ENCODE peak calls at places on chromosomes 16 and 17, in ten cellular contexts. One of them, this sample, is unnamed. For H3K4me1, the result is how much of the 10 kb centered on the place peaks cover.

GRCh38 chr17:41692722-41693521 is 4.2 kb downstream of the EIF1 start:
- DNase-seq in stomach: no peak
- DNase-seq in prostate gland: no peak
- DNase-seq in upper lobe of left lung: no peak
- DNase-seq in HepG2: no peak
- DNase-seq in suprapubic skin: no peak
- DNase-seq in breast epithelium: no peak
- DNase-seq in GM12878: no peak
- DNase-seq in transverse colon: no peak
- DNase-seq in esophagus muscularis mucosa: no peak
- DNase-seq in this sample: no peak

GRCh38 chr16:877242-878065 is 76.9 kb upstream of the GNG13 start:
- DNase-seq in GM12878: no peak
- DNase-seq in stomach: no peak
- DNase-seq in transverse colon: no peak
- DNase-seq in upper lobe of left lung: peak
- DNase-seq in esophagus muscularis mucosa: no peak
- DNase-seq in HepG2: no peak
- DNase-seq in breast epithelium: no peak
- DNase-seq in suprapubic skin: no peak
- DNase-seq in prostate gland: no peak
- DNase-seq in this sample: no peak

GRCh38 chr16:1825381-1825863 is 1.2 kb downstream of the HAGH start:
- DNase-seq in prostate gland: no peak
- DNase-seq in stomach: peak
- DNase-seq in transverse colon: no peak
- DNase-seq in breast epithelium: no peak
- DNase-seq in GM12878: no peak
- DNase-seq in upper lobe of left lung: no peak
- DNase-seq in suprapubic skin: no peak
- DNase-seq in HepG2: peak
- DNase-seq in esophagus muscularis mucosa: no peak
- DNase-seq in this sample: no peak

GRCh38 chr17:54903375-54903774 is 2.7 kb downstream of the TOM1L1 start:
- DNase-seq in upper lobe of left lung: peak
- DNase-seq in breast epithelium: peak
- DNase-seq in HepG2: peak
- DNase-seq in suprapubic skin: no peak
- DNase-seq in esophagus muscularis mucosa: no peak
- DNase-seq in stomach: peak
- DNase-seq in prostate gland: peak
- DNase-seq in GM12878: no peak
- DNase-seq in transverse colon: peak
- DNase-seq in this sample: no peak

GRCh38 chr16:86901483-86901882 is 323.1 kb downstream of the FOXL1 start:
- DNase-seq in upper lobe of left lung: no peak
- DNase-seq in GM12878: no peak
- DNase-seq in stomach: no peak
- DNase-seq in esophagus muscularis mucosa: no peak
- DNase-seq in breast epithelium: no peak
- DNase-seq in suprapubic skin: peak
- DNase-seq in prostate gland: no peak
- DNase-seq in transverse colon: no peak
- DNase-seq in HepG2: no peak
- DNase-seq in this sample: no peak

GRCh38 chr16:83906690-83907089 is 7.8 kb downstream of the MLYCD start:
- DNase-seq in stomach: no peak
- DNase-seq in esophagus muscularis mucosa: no peak
- DNase-seq in GM12878: no peak
- DNase-seq in HepG2: no peak
- DNase-seq in suprapubic skin: no peak
- DNase-seq in upper lobe of left lung: no peak
- DNase-seq in transverse colon: no peak
- DNase-seq in breast epithelium: no peak
- DNase-seq in prostate gland: no peak
- DNase-seq in this sample: no peak

GRCh38 chr17:43363926-43364285 is 34.9 kb upstream of the ARL4D start:
- DNase-seq in HepG2: no peak
- DNase-seq in breast epithelium: no peak
- DNase-seq in prostate gland: no peak
- DNase-seq in stomach: no peak
- DNase-seq in GM12878: no peak
- DNase-seq in suprapubic skin: no peak
- DNase-seq in transverse colon: no peak
- DNase-seq in esophagus muscularis mucosa: no peak
- DNase-seq in upper lobe of left lung: no peak
- DNase-seq in this sample: no peak

GRCh38 chr17:67421869-67422273 is 44.8 kb downstream of the PITPNC1 start:
- DNase-seq in transverse colon: peak
- DNase-seq in upper lobe of left lung: no peak
- DNase-seq in esophagus muscularis mucosa: no peak
- DNase-seq in HepG2: peak
- DNase-seq in suprapubic skin: no peak
- DNase-seq in breast epithelium: peak
- DNase-seq in stomach: no peak
- DNase-seq in prostate gland: peak
- DNase-seq in GM12878: peak
- DNase-seq in this sample: no peak

GRCh38 chr17:34318474-34318873 is 761 bp upstream of the CCL8 start:
- DNase-seq in esophagus muscularis mucosa: no peak
- DNase-seq in stomach: no peak
- DNase-seq in breast epithelium: no peak
- DNase-seq in HepG2: no peak
- DNase-seq in GM12878: no peak
- DNase-seq in upper lobe of left lung: no peak
- DNase-seq in suprapubic skin: no peak
- DNase-seq in transverse colon: no peak
- DNase-seq in prostate gland: no peak
- DNase-seq in this sample: no peak

GRCh38 chr17:48215583-48216139 is 108.1 kb downstream of the SNX11 start:
- DNase-seq in stomach: no peak
- DNase-seq in breast epithelium: no peak
- DNase-seq in upper lobe of left lung: no peak
- DNase-seq in HepG2: peak
- DNase-seq in esophagus muscularis mucosa: no peak
- DNase-seq in prostate gland: no peak
- DNase-seq in suprapubic skin: no peak
- DNase-seq in transverse colon: peak
- DNase-seq in GM12878: no peak
- DNase-seq in this sample: no peak

DNA sequence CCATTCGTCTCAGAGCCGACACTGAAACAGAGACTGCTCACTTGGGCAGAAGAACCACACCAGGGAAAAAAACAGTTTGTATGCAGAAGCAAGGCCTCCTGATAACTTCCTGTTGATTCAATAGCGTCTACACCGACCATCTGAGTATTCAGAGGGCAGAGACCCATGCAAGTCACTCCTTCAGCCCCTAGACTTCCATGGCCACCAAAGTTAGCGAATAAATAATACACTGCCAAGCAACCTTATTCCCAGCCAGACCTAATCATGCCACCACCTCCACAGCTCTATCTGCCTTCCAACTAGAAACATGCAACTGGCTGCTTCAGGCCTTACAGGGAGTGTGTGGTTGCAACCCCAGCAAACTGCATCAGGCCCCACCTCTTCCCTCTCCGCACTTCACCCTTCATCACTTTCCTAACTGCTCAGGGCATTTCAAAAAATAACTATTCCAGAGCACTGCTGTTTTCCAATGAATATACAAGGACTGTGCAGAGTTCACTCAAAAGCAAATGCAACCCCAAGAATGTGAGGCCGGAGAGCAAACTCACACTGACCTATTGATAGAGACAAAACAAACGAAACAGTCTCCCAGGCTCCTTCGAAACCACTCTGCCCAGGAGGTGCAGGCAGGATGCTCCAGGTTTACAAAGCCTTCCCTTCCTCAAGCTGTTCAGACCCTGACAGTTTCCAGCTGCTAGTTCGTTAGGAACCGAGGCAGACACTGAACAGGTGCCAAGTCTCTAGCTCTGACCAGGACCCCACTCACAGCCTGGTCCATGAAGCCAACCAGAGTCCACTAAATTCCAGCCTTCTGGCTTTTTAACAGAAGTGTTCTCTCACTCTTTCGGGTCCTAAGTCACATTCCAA is 3.6 kb downstream of the USP7 start:
- DNase-seq in breast epithelium: no peak
- DNase-seq in stomach: no peak
- DNase-seq in upper lobe of left lung: no peak
- DNase-seq in transverse colon: no peak
- DNase-seq in HepG2: peak
- DNase-seq in prostate gland: no peak
- DNase-seq in GM12878: no peak
- DNase-seq in suprapubic skin: no peak
- DNase-seq in esophagus muscularis mucosa: no peak
- DNase-seq in this sample: no peak
- H3K4me1 ChIP-seq in breast epithelium: half or more
- H3K4me1 ChIP-seq in stomach: half or more
- H3K4me1 ChIP-seq in upper lobe of left lung: half or more
- H3K4me1 ChIP-seq in transverse colon: half or more
- H3K4me1 ChIP-seq in HepG2: half or more
- H3K4me1 ChIP-seq in prostate gland: under half
- H3K4me1 ChIP-seq in GM12878: under half
- H3K4me1 ChIP-seq in suprapubic skin: half or more
- H3K4me1 ChIP-seq in esophagus muscularis mucosa: half or more
- H3K4me1 ChIP-seq in this sample: half or more

GRCh38 chr16:69267633-69268032 is 43.5 kb upstream of the VPS4A start:
- DNase-seq in GM12878: no peak
- DNase-seq in suprapubic skin: no peak
- DNase-seq in prostate gland: no peak
- DNase-seq in transverse colon: no peak
- DNase-seq in breast epithelium: no peak
- DNase-seq in esophagus muscularis mucosa: no peak
- DNase-seq in stomach: no peak
- DNase-seq in upper lobe of left lung: no peak
- DNase-seq in HepG2: no peak
- DNase-seq in this sample: no peak
- TF ChIP-seq POLR2AphosphoS5 in GM12878: no peak
- TF ChIP-seq POLR2AphosphoS5 in suprapubic skin: no peak
- TF ChIP-seq POLR2AphosphoS5 in prostate gland: no peak
- TF ChIP-seq POLR2AphosphoS5 in transverse colon: no peak
- TF ChIP-seq POLR2AphosphoS5 in breast epithelium: no peak
- TF ChIP-seq POLR2AphosphoS5 in esophagus muscularis mucosa: no peak
- TF ChIP-seq POLR2AphosphoS5 in stomach: no peak
- TF ChIP-seq POLR2AphosphoS5 in upper lobe of left lung: no peak
- TF ChIP-seq POLR2AphosphoS5 in HepG2: no peak
- TF ChIP-seq POLR2AphosphoS5 in this sample: no peak

DNA sequence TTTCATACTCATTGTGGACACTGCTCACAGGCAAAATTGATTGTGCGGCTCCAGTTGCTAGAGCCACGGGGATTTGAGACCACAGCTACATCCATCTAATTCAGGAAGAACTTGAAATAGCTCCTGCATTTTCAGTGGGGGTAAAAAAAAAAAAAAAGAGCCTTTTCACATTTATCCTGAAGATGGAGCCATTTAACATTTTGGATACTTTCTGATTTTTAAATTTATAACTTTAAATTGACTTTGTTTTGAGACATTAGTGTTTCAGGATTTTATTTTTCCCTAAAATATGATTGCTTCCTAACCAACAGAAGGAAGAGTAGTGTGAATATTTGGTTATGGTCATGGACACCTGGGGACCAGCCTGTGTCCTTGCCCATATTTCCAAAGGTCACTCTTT is 1080.2 kb upstream of the EEF2KMT start:
- DNase-seq in HepG2: no peak
- DNase-seq in suprapubic skin: no peak
- DNase-seq in breast epithelium: no peak
- DNase-seq in prostate gland: no peak
- DNase-seq in upper lobe of left lung: no peak
- DNase-seq in GM12878: no peak
- DNase-seq in stomach: no peak
- DNase-seq in esophagus muscularis mucosa: no peak
- DNase-seq in transverse colon: no peak
- DNase-seq in this sample: no peak
- TF ChIP-seq CTCF in HepG2: no peak
- TF ChIP-seq CTCF in suprapubic skin: no peak
- TF ChIP-seq CTCF in breast epithelium: no peak
- TF ChIP-seq CTCF in prostate gland: no peak
- TF ChIP-seq CTCF in upper lobe of left lung: no peak
- TF ChIP-seq CTCF in GM12878: no peak
- TF ChIP-seq CTCF in stomach: no peak
- TF ChIP-seq CTCF in esophagus muscularis mucosa: no peak
- TF ChIP-seq CTCF in transverse colon: no peak
- TF ChIP-seq CTCF in this sample: no peak

GRCh38 chr17:75540923-75541503 is 15.5 kb downstream of the LLGL2 start:
- DNase-seq in esophagus muscularis mucosa: no peak
- DNase-seq in transverse colon: no peak
- DNase-seq in GM12878: no peak
- DNase-seq in upper lobe of left lung: no peak
- DNase-seq in HepG2: no peak
- DNase-seq in prostate gland: no peak
- DNase-seq in breast epithelium: no peak
- DNase-seq in stomach: no peak
- DNase-seq in suprapubic skin: no peak
- DNase-seq in this sample: no peak
- H3K4me1 ChIP-seq in esophagus muscularis mucosa: under half
- H3K4me1 ChIP-seq in transverse colon: half or more
- H3K4me1 ChIP-seq in GM12878: under half
- H3K4me1 ChIP-seq in upper lobe of left lung: under half
- H3K4me1 ChIP-seq in HepG2: half or more
- H3K4me1 ChIP-seq in prostate gland: under half
- H3K4me1 ChIP-seq in breast epithelium: under half
- H3K4me1 ChIP-seq in stomach: half or more
- H3K4me1 ChIP-seq in suprapubic skin: under half
- H3K4me1 ChIP-seq in this sample: half or more